ENCODE peak calls at places on chromosome 1, in seven cellular contexts. L is OCI-LY7, X is fibroblast of lung, S is A549, G is GM23248, N is PC-9, C is trophoblast cell. E is an unnamed sample.

GRCh38 chr1:173364827-173365226 is 112.3 kb upstream of the PRDX6 start:
- DNase-seq in L (no peak), S (no peak), N (no peak), G (no peak), C (no peak), X (no peak), E (no peak)

GRCh38 chr1:110133436-110133835 is 16.9 kb upstream of the SLC6A17 start:
- DNase-seq in X (no peak), C (no peak), L (no peak), N (no peak), G (peak; percentile 88), S (no peak), E (no peak)

GRCh38 chr1:10942542-10942912 is 69.9 kb upstream of the TARDBP start:
- DNase-seq in X (no peak), C (no peak), S (no peak), L (no peak), N (no peak), G (no peak), E (no peak)

GRCh38 chr1:99465176-99465900 is 180.6 kb upstream of the PALMD start:
- DNase-seq in C (peak; percentile 92), L (no peak), X (peak; percentile 80), N (no peak), S (no peak), G (peak; percentile 94), E (no peak)

GRCh38 chr1:155277896-155278688 is 829 bp downstream of the HCN3 start:
- DNase-seq in X (peak; percentile 15), L (peak; percentile 75), S (peak; percentile 69), G (peak; percentile 59), C (peak; percentile 49), N (peak; percentile 60), E (no peak)

GRCh38 chr1:35243681-35244080 is 24.8 kb upstream of the ZMYM4 start:
- DNase-seq in C (peak; percentile 30), S (no peak), G (no peak), N (no peak), X (no peak), L (no peak), E (no peak)

GRCh38 chr1:196070940-196071339 is 537.3 kb downstream of the KCNT2 start:
- DNase-seq in S (no peak), N (no peak), X (peak; percentile 26), C (no peak), G (no peak), L (no peak), E (no peak)

GRCh38 chr1:227916655-227917054 is 31.1 kb downstream of the WNT9A start:
- DNase-seq in X (no peak), L (no peak), G (no peak), S (no peak), N (no peak), C (no peak), E (no peak)

GRCh38 chr1:15803380-15803779 is 4.1 kb downstream of the UQCRHL start:
- DNase-seq in X (peak; percentile 53), C (peak; percentile 61), N (no peak), L (peak; percentile 63), S (peak; percentile 43), G (peak; percentile 50), E (peak; percentile 58)

GRCh38 chr1:243254233-243254926 is 701 bp downstream of the CEP170 start:
- DNase-seq in S (peak; percentile 64), X (peak; percentile 65), G (peak; percentile 86), C (peak; percentile 60), N (peak; percentile 59), L (peak; percentile 66), E (no peak)

GRCh38 chr1:210262167-210262896 is 29.7 kb downstream of the SERTAD4 start:
- DNase-seq in L (no peak), G (peak; percentile 76), N (no peak), X (peak; percentile 88), S (no peak), C (no peak), E (no peak)

GRCh38 chr1:153919879-153920852 is 2.6 kb downstream of the GATAD2B start:
- DNase-seq in S (peak; percentile 18), C (no peak), X (peak; percentile 64), N (no peak), G (peak; percentile 52), L (peak; percentile 58), E (no peak)

GRCh38 chr1:172708452-172708851 is 49.5 kb downstream of the FASLG start:
- DNase-seq in N (no peak), L (no peak), X (no peak), G (no peak), S (no peak), C (no peak), E (no peak)

GRCh38 chr1:87327362-87328120 is 1.1 kb upstream of the LMO4 start:
- DNase-seq in X (no peak), L (no peak), N (no peak), G (peak; percentile 51), C (peak; percentile 8), S (no peak), E (no peak)

GRCh38 chr1:10679521-10680220 is 116.8 kb downstream of the CASZ1 start:
- DNase-seq in L (peak; percentile 40), S (peak; percentile 57), X (peak; percentile 30), G (peak; percentile 57), N (peak; percentile 49), C (peak; percentile 39), E (peak; percentile 65)

GRCh38 chr1:178727014-178727895 is 2.2 kb downstream of the RALGPS2 start:
- DNase-seq in C (peak; percentile 52), N (no peak), L (peak; percentile 38), G (peak; percentile 14), S (peak; percentile 11), X (peak; percentile 30), E (no peak)

GRCh38 chr1:152917794-152918193 is 9.4 kb downstream of the IVL start:
- DNase-seq in X (no peak), S (no peak), G (peak; percentile 20), C (peak; percentile 39), L (no peak), N (no peak), E (peak; percentile 18)

GRCh38 chr1:228906461-228906860 is 171.2 kb downstream of the RHOU start:
- DNase-seq in L (no peak), C (no peak), X (no peak), N (no peak), S (no peak), G (no peak), E (no peak)

GRCh38 chr1:207826557-207827487 is 75.0 kb downstream of the CD46 start:
- DNase-seq in L (peak; percentile 27), X (peak; percentile 40), C (peak; percentile 54), G (no peak), N (peak; percentile 19), S (peak; percentile 66), E (no peak)

GRCh38 chr1:198463709-198464108 is 76.8 kb downstream of the ATP6V1G3 start:
- DNase-seq in N (no peak), X (no peak), S (no peak), C (no peak), L (no peak), G (no peak), E (no peak)

GRCh38 chr1:14850563-14850962 is 252.1 kb downstream of the KAZN start:
- DNase-seq in S (peak; percentile 9), N (peak; percentile 30), L (peak; percentile 67), G (no peak), C (no peak), X (peak; percentile 8), E (peak; percentile 6)

GRCh38 chr1:51663105-51663504 is 46.2 kb downstream of the OSBPL9 start:
- DNase-seq in X (no peak), N (no peak), L (no peak), S (no peak), G (no peak), C (no peak), E (no peak)

GRCh38 chr1:48236716-48237470 is 14.4 kb downstream of the SLC5A9 start:
- DNase-seq in G (peak; percentile 59), S (peak; percentile 33), L (peak; percentile 42), X (peak; percentile 52), N (no peak), C (peak; percentile 60), E (peak; percentile 28)

GRCh38 chr1:62349470-62350233 is 30.4 kb upstream of the KANK4 start:
- DNase-seq in G (no peak), X (no peak), C (no peak), L (no peak), N (no peak), S (no peak), E (no peak)

GRCh38 chr1:161206411-161207140 is 4.4 kb downstream of the NDUFS2 start:
- DNase-seq in L (no peak), N (no peak), G (peak; percentile 49), C (no peak), S (no peak), X (peak; percentile 91), E (no peak)

GRCh38 chr1:169387383-169387782 is 19.4 kb downstream of the BLZF1 start:
- DNase-seq in N (no peak), G (no peak), S (no peak), L (no peak), C (no peak), X (no peak), E (no peak)

GRCh38 chr1:186225089-186225488 is 150.0 kb downstream of the TPR start:
- DNase-seq in L (no peak), C (peak; percentile 80), G (no peak), N (no peak), X (no peak), S (no peak), E (no peak)

GRCh38 chr1:109257682-109258421 is 8.5 kb downstream of the CELSR2 start:
- DNase-seq in G (no peak), X (no peak), L (no peak), S (no peak), C (no peak), N (no peak), E (no peak)

GRCh38 chr1:112696578-112697320 is 10.2 kb downstream of the RHOC start:
- DNase-seq in S (no peak), N (no peak), L (no peak), X (no peak), C (no peak), G (no peak), E (no peak)

GRCh38 chr1:115284209-115284608 is 53.8 kb downstream of the NGF start:
- DNase-seq in S (no peak), L (no peak), X (peak; percentile 37), N (no peak), C (no peak), G (no peak), E (no peak)
- H3K4me3 ChIP-seq in S (no peak overlapping the region), L (no peak overlapping the region), X (no peak overlapping the region), N (no peak overlapping the region), C (no peak overlapping the region), G (no peak overlapping the region), E (no peak overlapping the region)

GRCh38 chr1:215584389-215584788 is 17.3 kb downstream of the KCTD3 start:
- DNase-seq in S (no peak), N (no peak), G (no peak), X (no peak), L (no peak), C (no peak), E (no peak)
- H3K4me2 ChIP-seq in S (no peak overlapping the region), N (peak overlapping the region; percentile 80), G (no peak overlapping the region), X (no peak overlapping the region), L (no peak overlapping the region), C (no peak overlapping the region), E (peak overlapping the region; percentile 81)

GRCh38 chr1:53089478-53090226 is 27.6 kb downstream of the PODN start:
- DNase-seq in C (no peak), X (peak; percentile 25), S (peak; percentile 33), G (peak; percentile 48), L (no peak), N (no peak), E (no peak)
- H3K4me3 ChIP-seq in C (no peak overlapping the region), X (no peak overlapping the region), S (no peak overlapping the region), G (no peak overlapping the region), L (no peak overlapping the region), N (no peak overlapping the region), E (no peak overlapping the region)

DNA sequence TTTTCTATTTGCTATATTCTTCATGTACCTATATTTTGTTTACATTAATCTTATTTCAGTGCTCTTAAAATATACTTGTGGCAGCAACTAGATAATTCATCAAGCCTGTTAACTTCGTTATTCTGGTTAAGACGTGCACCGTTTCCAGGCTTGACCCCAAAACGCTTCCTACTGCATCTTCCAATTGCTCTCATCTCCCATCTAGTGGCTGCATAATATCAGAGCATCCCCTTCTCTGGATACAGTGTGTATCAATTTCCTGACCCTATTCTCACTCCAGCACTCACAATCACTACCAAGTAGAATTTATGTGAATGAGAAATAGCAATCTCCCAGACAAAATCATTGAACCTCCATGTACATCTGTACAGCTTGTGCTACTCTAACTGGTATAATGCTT is 1280.3 kb upstream of the B3GALT2 start:
- DNase-seq in L (no peak), S (no peak), X (peak; percentile 6), C (no peak), N (no peak), G (no peak), E (no peak)
- H3K4me2 ChIP-seq in L (no peak overlapping the region), S (no peak overlapping the region), X (no peak overlapping the region), C (no peak overlapping the region), N (no peak overlapping the region), G (no peak overlapping the region), E (no peak overlapping the region)